ENCODE peak calls at places on chromosome 16, in eight cellular contexts. One of them, this sample, is unnamed. For H3K27me3, the result is how much of the 10 kb centered on the place peaks cover.

GRCh38 chr16:11613381-11614303 is 26.9 kb upstream of the LITAF start:
- DNase-seq in pancreas: no peak
- DNase-seq in cardiac muscle cell: no peak
- DNase-seq in mammary epithelial cell: peak
- DNase-seq in AG04450: no peak
- DNase-seq in heart right ventricle: peak
- DNase-seq in colonic mucosa: peak
- DNase-seq in CD4-positive, CD25-positive, alpha-beta regulatory T cell: peak
- DNase-seq in this sample: no peak

GRCh38 chr16:31460582-31461002 is 1.3 kb downstream of the ARMC5 start:
- DNase-seq in pancreas: no peak
- DNase-seq in cardiac muscle cell: no peak
- DNase-seq in mammary epithelial cell: peak
- DNase-seq in AG04450: peak
- DNase-seq in heart right ventricle: no peak
- DNase-seq in colonic mucosa: no peak
- DNase-seq in CD4-positive, CD25-positive, alpha-beta regulatory T cell: peak
- DNase-seq in this sample: no peak

GRCh38 chr16:22670044-22670536 is 143.9 kb upstream of the HS3ST2 start:
- DNase-seq in pancreas: no peak
- DNase-seq in cardiac muscle cell: no peak
- DNase-seq in mammary epithelial cell: no peak
- DNase-seq in AG04450: no peak
- DNase-seq in heart right ventricle: no peak
- DNase-seq in colonic mucosa: no peak
- DNase-seq in CD4-positive, CD25-positive, alpha-beta regulatory T cell: no peak
- DNase-seq in this sample: no peak

GRCh38 chr16:55107851-55108250 is 177.2 kb downstream of the IRX5 start:
- DNase-seq in pancreas: no peak
- DNase-seq in cardiac muscle cell: no peak
- DNase-seq in mammary epithelial cell: no peak
- DNase-seq in AG04450: no peak
- DNase-seq in heart right ventricle: no peak
- DNase-seq in colonic mucosa: no peak
- DNase-seq in CD4-positive, CD25-positive, alpha-beta regulatory T cell: no peak
- DNase-seq in this sample: no peak

GRCh38 chr16:25048146-25048618 is 33.0 kb upstream of the ARHGAP17 start:
- DNase-seq in pancreas: no peak
- DNase-seq in cardiac muscle cell: no peak
- DNase-seq in mammary epithelial cell: no peak
- DNase-seq in AG04450: no peak
- DNase-seq in heart right ventricle: no peak
- DNase-seq in colonic mucosa: no peak
- DNase-seq in CD4-positive, CD25-positive, alpha-beta regulatory T cell: no peak
- DNase-seq in this sample: no peak

GRCh38 chr16:84759061-84759460 is 59.3 kb downstream of the USP10 start:
- DNase-seq in pancreas: no peak
- DNase-seq in cardiac muscle cell: peak
- DNase-seq in mammary epithelial cell: no peak
- DNase-seq in AG04450: no peak
- DNase-seq in heart right ventricle: no peak
- DNase-seq in colonic mucosa: no peak
- DNase-seq in CD4-positive, CD25-positive, alpha-beta regulatory T cell: no peak
- DNase-seq in this sample: no peak

GRCh38 chr16:14125708-14126107 is 54.6 kb downstream of the MRTFB start:
- DNase-seq in pancreas: no peak
- DNase-seq in cardiac muscle cell: no peak
- DNase-seq in mammary epithelial cell: no peak
- DNase-seq in AG04450: no peak
- DNase-seq in heart right ventricle: no peak
- DNase-seq in colonic mucosa: no peak
- DNase-seq in CD4-positive, CD25-positive, alpha-beta regulatory T cell: no peak
- DNase-seq in this sample: no peak

GRCh38 chr16:10027553-10027952 is 154.7 kb downstream of the GRIN2A start:
- DNase-seq in pancreas: no peak
- DNase-seq in cardiac muscle cell: no peak
- DNase-seq in mammary epithelial cell: no peak
- DNase-seq in AG04450: no peak
- DNase-seq in heart right ventricle: no peak
- DNase-seq in colonic mucosa: no peak
- DNase-seq in CD4-positive, CD25-positive, alpha-beta regulatory T cell: no peak
- DNase-seq in this sample: no peak

GRCh38 chr16:69769404-69769803 is 7.3 kb downstream of the WWP2 start:
- DNase-seq in pancreas: no peak
- DNase-seq in cardiac muscle cell: no peak
- DNase-seq in mammary epithelial cell: no peak
- DNase-seq in AG04450: no peak
- DNase-seq in heart right ventricle: no peak
- DNase-seq in colonic mucosa: no peak
- DNase-seq in CD4-positive, CD25-positive, alpha-beta regulatory T cell: no peak
- DNase-seq in this sample: no peak

GRCh38 chr16:12436201-12436657 is 367.5 kb downstream of the CPPED1 start:
- DNase-seq in pancreas: no peak
- DNase-seq in cardiac muscle cell: peak
- DNase-seq in mammary epithelial cell: no peak
- DNase-seq in AG04450: no peak
- DNase-seq in heart right ventricle: no peak
- DNase-seq in colonic mucosa: no peak
- DNase-seq in CD4-positive, CD25-positive, alpha-beta regulatory T cell: no peak
- DNase-seq in this sample: no peak

GRCh38 chr16:89112377-89113151 is 18.9 kb downstream of the ACSF3 start:
- DNase-seq in pancreas: no peak
- DNase-seq in cardiac muscle cell: no peak
- DNase-seq in mammary epithelial cell: no peak
- DNase-seq in AG04450: no peak
- DNase-seq in heart right ventricle: no peak
- DNase-seq in colonic mucosa: no peak
- DNase-seq in CD4-positive, CD25-positive, alpha-beta regulatory T cell: no peak
- DNase-seq in this sample: no peak

DNA sequence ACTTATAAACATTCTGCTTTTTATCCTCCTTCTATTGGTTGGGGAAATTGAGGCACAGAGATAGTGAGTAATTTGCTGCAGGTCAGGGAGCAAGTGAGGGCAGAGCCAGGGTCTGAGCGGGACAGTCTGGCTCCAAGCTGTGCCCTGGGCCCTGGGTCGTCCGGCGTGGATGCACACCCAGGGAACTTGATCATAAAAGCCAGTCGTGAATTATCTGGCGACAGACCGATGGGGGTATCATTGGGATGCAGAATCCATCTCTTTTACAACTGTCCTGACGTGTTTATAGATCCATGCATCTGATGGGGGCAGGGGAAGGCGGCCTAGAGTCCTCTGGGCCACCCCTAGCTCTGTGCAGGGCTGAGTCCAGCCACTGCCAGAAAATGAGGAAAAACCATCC is 332.9 kb downstream of the C16orf95 start:
- DNase-seq in pancreas: no peak
- DNase-seq in cardiac muscle cell: no peak
- DNase-seq in mammary epithelial cell: no peak
- DNase-seq in AG04450: no peak
- DNase-seq in heart right ventricle: no peak
- DNase-seq in colonic mucosa: no peak
- DNase-seq in CD4-positive, CD25-positive, alpha-beta regulatory T cell: no peak
- DNase-seq in this sample: no peak
- H3K27me3 ChIP-seq in pancreas: under half
- H3K27me3 ChIP-seq in cardiac muscle cell: under half
- H3K27me3 ChIP-seq in mammary epithelial cell: under half
- H3K27me3 ChIP-seq in AG04450: under half
- H3K27me3 ChIP-seq in heart right ventricle: under half
- H3K27me3 ChIP-seq in colonic mucosa: under half
- H3K27me3 ChIP-seq in CD4-positive, CD25-positive, alpha-beta regulatory T cell: under half
- H3K27me3 ChIP-seq in this sample: under half

GRCh38 chr16:87581867-87582220 is 20.5 kb upstream of the JPH3 start:
- DNase-seq in pancreas: no peak
- DNase-seq in cardiac muscle cell: no peak
- DNase-seq in mammary epithelial cell: peak
- DNase-seq in AG04450: peak
- DNase-seq in heart right ventricle: peak
- DNase-seq in colonic mucosa: peak
- DNase-seq in CD4-positive, CD25-positive, alpha-beta regulatory T cell: no peak
- DNase-seq in this sample: no peak
- H3K27ac ChIP-seq in pancreas: peak
- H3K27ac ChIP-seq in cardiac muscle cell: no peak
- H3K27ac ChIP-seq in mammary epithelial cell: no peak
- H3K27ac ChIP-seq in AG04450: peak
- H3K27ac ChIP-seq in heart right ventricle: peak
- H3K27ac ChIP-seq in colonic mucosa: peak
- H3K27ac ChIP-seq in CD4-positive, CD25-positive, alpha-beta regulatory T cell: no peak
- H3K27ac ChIP-seq in this sample: no peak

GRCh38 chr16:20166531-20167235 is 93.0 kb upstream of the GPR139 start:
- DNase-seq in pancreas: no peak
- DNase-seq in cardiac muscle cell: no peak
- DNase-seq in mammary epithelial cell: no peak
- DNase-seq in AG04450: no peak
- DNase-seq in heart right ventricle: no peak
- DNase-seq in colonic mucosa: no peak
- DNase-seq in CD4-positive, CD25-positive, alpha-beta regulatory T cell: no peak
- DNase-seq in this sample: no peak

GRCh38 chr16:20167323-20167722 is 93.6 kb upstream of the GPR139 start:
- DNase-seq in pancreas: no peak
- DNase-seq in cardiac muscle cell: no peak
- DNase-seq in mammary epithelial cell: no peak
- DNase-seq in AG04450: no peak
- DNase-seq in heart right ventricle: no peak
- DNase-seq in colonic mucosa: no peak
- DNase-seq in CD4-positive, CD25-positive, alpha-beta regulatory T cell: no peak
- DNase-seq in this sample: no peak
- H3K27me3 ChIP-seq in pancreas: under half
- H3K27me3 ChIP-seq in cardiac muscle cell: under half
- H3K27me3 ChIP-seq in mammary epithelial cell: under half
- H3K27me3 ChIP-seq in AG04450: under half
- H3K27me3 ChIP-seq in heart right ventricle: under half
- H3K27me3 ChIP-seq in colonic mucosa: under half
- H3K27me3 ChIP-seq in CD4-positive, CD25-positive, alpha-beta regulatory T cell: under half
- H3K27me3 ChIP-seq in this sample: under half

GRCh38 chr16:8937803-8938202 is 25.9 kb downstream of the USP7 start:
- DNase-seq in pancreas: no peak
- DNase-seq in cardiac muscle cell: no peak
- DNase-seq in mammary epithelial cell: no peak
- DNase-seq in AG04450: no peak
- DNase-seq in heart right ventricle: no peak
- DNase-seq in colonic mucosa: no peak
- DNase-seq in CD4-positive, CD25-positive, alpha-beta regulatory T cell: no peak
- DNase-seq in this sample: no peak
- H3K27ac ChIP-seq in pancreas: no peak
- H3K27ac ChIP-seq in cardiac muscle cell: no peak
- H3K27ac ChIP-seq in mammary epithelial cell: no peak
- H3K27ac ChIP-seq in AG04450: no peak
- H3K27ac ChIP-seq in heart right ventricle: no peak
- H3K27ac ChIP-seq in colonic mucosa: no peak
- H3K27ac ChIP-seq in CD4-positive, CD25-positive, alpha-beta regulatory T cell: no peak
- H3K27ac ChIP-seq in this sample: no peak